ENCODE peak calls at places on chromosomes 1 and 21, in eight cellular contexts. One of them, this sample, is unnamed.

GRCh38 chr21:31920275-31920674 is 47.5 kb downstream of the HUNK start:
- DNase-seq in GM04503: no peak
- DNase-seq in uterus: no peak
- DNase-seq in stimulated activated CD8-positive, alpha-beta memory T cell treated with anti-CD3 and anti-CD28 coated beads, Interleukin-7, amount 100 ng/mL, for 1 hour: no peak
- DNase-seq in stimulated activated CD4-positive, alpha-beta T cell treated with anti-CD3 and anti-CD28 coated beads, Interleukin-12 subunit alpha, Interleukin-12 subunit beta, amount 100 ng/mL, for 4 hours: no peak
- DNase-seq in T-helper 17 cell: no peak
- DNase-seq in left lung: no peak
- DNase-seq in fibroblast of lung: no peak
- DNase-seq in this sample: no peak

GRCh38 chr1:109705411-109705810 is 6.6 kb upstream of the GSTM5 start:
- DNase-seq in left lung: no peak
- DNase-seq in stimulated activated CD8-positive, alpha-beta memory T cell treated with anti-CD3 and anti-CD28 coated beads, Interleukin-7, amount 100 ng/mL, for 1 hour: no peak
- DNase-seq in stimulated activated CD4-positive, alpha-beta T cell treated with anti-CD3 and anti-CD28 coated beads, Interleukin-12 subunit alpha, Interleukin-12 subunit beta, amount 100 ng/mL, for 4 hours: no peak
- DNase-seq in GM04503: no peak
- DNase-seq in fibroblast of lung: no peak
- DNase-seq in uterus: no peak
- DNase-seq in T-helper 17 cell: no peak
- DNase-seq in this sample: no peak

GRCh38 chr1:12485231-12486172 is 132.5 kb downstream of the DHRS3 start:
- DNase-seq in stimulated activated CD8-positive, alpha-beta memory T cell treated with anti-CD3 and anti-CD28 coated beads, Interleukin-7, amount 100 ng/mL, for 1 hour: no peak
- DNase-seq in GM04503: peak
- DNase-seq in left lung: no peak
- DNase-seq in T-helper 17 cell: no peak
- DNase-seq in stimulated activated CD4-positive, alpha-beta T cell treated with anti-CD3 and anti-CD28 coated beads, Interleukin-12 subunit alpha, Interleukin-12 subunit beta, amount 100 ng/mL, for 4 hours: no peak
- DNase-seq in fibroblast of lung: peak
- DNase-seq in uterus: no peak
- DNase-seq in this sample: no peak

GRCh38 chr1:177328251-177328650 is 157.5 kb downstream of the BRINP2 start:
- DNase-seq in uterus: no peak
- DNase-seq in GM04503: no peak
- DNase-seq in stimulated activated CD4-positive, alpha-beta T cell treated with anti-CD3 and anti-CD28 coated beads, Interleukin-12 subunit alpha, Interleukin-12 subunit beta, amount 100 ng/mL, for 4 hours: no peak
- DNase-seq in stimulated activated CD8-positive, alpha-beta memory T cell treated with anti-CD3 and anti-CD28 coated beads, Interleukin-7, amount 100 ng/mL, for 1 hour: no peak
- DNase-seq in fibroblast of lung: no peak
- DNase-seq in left lung: no peak
- DNase-seq in T-helper 17 cell: no peak
- DNase-seq in this sample: no peak

GRCh38 chr1:198939286-198939685 is 300.4 kb downstream of the PTPRC start:
- DNase-seq in GM04503: no peak
- DNase-seq in fibroblast of lung: no peak
- DNase-seq in left lung: no peak
- DNase-seq in stimulated activated CD8-positive, alpha-beta memory T cell treated with anti-CD3 and anti-CD28 coated beads, Interleukin-7, amount 100 ng/mL, for 1 hour: no peak
- DNase-seq in T-helper 17 cell: no peak
- DNase-seq in uterus: no peak
- DNase-seq in stimulated activated CD4-positive, alpha-beta T cell treated with anti-CD3 and anti-CD28 coated beads, Interleukin-12 subunit alpha, Interleukin-12 subunit beta, amount 100 ng/mL, for 4 hours: no peak
- DNase-seq in this sample: no peak

GRCh38 chr1:45009956-45010854 is 919 bp downstream of the HECTD3 start:
- DNase-seq in stimulated activated CD8-positive, alpha-beta memory T cell treated with anti-CD3 and anti-CD28 coated beads, Interleukin-7, amount 100 ng/mL, for 1 hour: no peak
- DNase-seq in stimulated activated CD4-positive, alpha-beta T cell treated with anti-CD3 and anti-CD28 coated beads, Interleukin-12 subunit alpha, Interleukin-12 subunit beta, amount 100 ng/mL, for 4 hours: no peak
- DNase-seq in left lung: peak
- DNase-seq in T-helper 17 cell: no peak
- DNase-seq in GM04503: no peak
- DNase-seq in uterus: no peak
- DNase-seq in fibroblast of lung: no peak
- DNase-seq in this sample: peak

GRCh38 chr21:39535646-39536437 is 76.9 kb upstream of the B3GALT5 start:
- DNase-seq in uterus: no peak
- DNase-seq in T-helper 17 cell: no peak
- DNase-seq in stimulated activated CD4-positive, alpha-beta T cell treated with anti-CD3 and anti-CD28 coated beads, Interleukin-12 subunit alpha, Interleukin-12 subunit beta, amount 100 ng/mL, for 4 hours: no peak
- DNase-seq in GM04503: no peak
- DNase-seq in fibroblast of lung: no peak
- DNase-seq in stimulated activated CD8-positive, alpha-beta memory T cell treated with anti-CD3 and anti-CD28 coated beads, Interleukin-7, amount 100 ng/mL, for 1 hour: no peak
- DNase-seq in left lung: no peak
- DNase-seq in this sample: no peak

GRCh38 chr1:27292111-27292510 is 29.9 kb upstream of the TMEM222 start:
- DNase-seq in T-helper 17 cell: no peak
- DNase-seq in left lung: no peak
- DNase-seq in stimulated activated CD8-positive, alpha-beta memory T cell treated with anti-CD3 and anti-CD28 coated beads, Interleukin-7, amount 100 ng/mL, for 1 hour: no peak
- DNase-seq in GM04503: no peak
- DNase-seq in fibroblast of lung: no peak
- DNase-seq in stimulated activated CD4-positive, alpha-beta T cell treated with anti-CD3 and anti-CD28 coated beads, Interleukin-12 subunit alpha, Interleukin-12 subunit beta, amount 100 ng/mL, for 4 hours: no peak
- DNase-seq in uterus: no peak
- DNase-seq in this sample: peak

GRCh38 chr21:34812510-34813265 is 143.9 kb downstream of the CLIC6 start:
- DNase-seq in stimulated activated CD4-positive, alpha-beta T cell treated with anti-CD3 and anti-CD28 coated beads, Interleukin-12 subunit alpha, Interleukin-12 subunit beta, amount 100 ng/mL, for 4 hours: no peak
- DNase-seq in GM04503: peak
- DNase-seq in uterus: no peak
- DNase-seq in stimulated activated CD8-positive, alpha-beta memory T cell treated with anti-CD3 and anti-CD28 coated beads, Interleukin-7, amount 100 ng/mL, for 1 hour: no peak
- DNase-seq in fibroblast of lung: peak
- DNase-seq in left lung: no peak
- DNase-seq in T-helper 17 cell: no peak
- DNase-seq in this sample: peak

GRCh38 chr1:152623203-152623844 is 421 bp upstream of the LCE3A start:
- DNase-seq in GM04503: no peak
- DNase-seq in T-helper 17 cell: no peak
- DNase-seq in stimulated activated CD8-positive, alpha-beta memory T cell treated with anti-CD3 and anti-CD28 coated beads, Interleukin-7, amount 100 ng/mL, for 1 hour: no peak
- DNase-seq in stimulated activated CD4-positive, alpha-beta T cell treated with anti-CD3 and anti-CD28 coated beads, Interleukin-12 subunit alpha, Interleukin-12 subunit beta, amount 100 ng/mL, for 4 hours: no peak
- DNase-seq in uterus: no peak
- DNase-seq in left lung: no peak
- DNase-seq in fibroblast of lung: no peak
- DNase-seq in this sample: peak

GRCh38 chr1:171585715-171586114 is 36.3 kb upstream of the MYOCOS start:
- DNase-seq in T-helper 17 cell: no peak
- DNase-seq in stimulated activated CD4-positive, alpha-beta T cell treated with anti-CD3 and anti-CD28 coated beads, Interleukin-12 subunit alpha, Interleukin-12 subunit beta, amount 100 ng/mL, for 4 hours: no peak
- DNase-seq in fibroblast of lung: no peak
- DNase-seq in stimulated activated CD8-positive, alpha-beta memory T cell treated with anti-CD3 and anti-CD28 coated beads, Interleukin-7, amount 100 ng/mL, for 1 hour: no peak
- DNase-seq in GM04503: no peak
- DNase-seq in uterus: no peak
- DNase-seq in left lung: no peak
- DNase-seq in this sample: no peak

GRCh38 chr1:64470670-64471217 is 815 bp downstream of the CACHD1 start:
- DNase-seq in GM04503: no peak
- DNase-seq in fibroblast of lung: peak
- DNase-seq in T-helper 17 cell: no peak
- DNase-seq in uterus: peak
- DNase-seq in stimulated activated CD4-positive, alpha-beta T cell treated with anti-CD3 and anti-CD28 coated beads, Interleukin-12 subunit alpha, Interleukin-12 subunit beta, amount 100 ng/mL, for 4 hours: peak
- DNase-seq in left lung: peak
- DNase-seq in stimulated activated CD8-positive, alpha-beta memory T cell treated with anti-CD3 and anti-CD28 coated beads, Interleukin-7, amount 100 ng/mL, for 1 hour: no peak
- DNase-seq in this sample: peak

GRCh38 chr1:86154581-86155060 is 2.0 kb downstream of the COL24A1 start:
- DNase-seq in fibroblast of lung: no peak
- DNase-seq in left lung: no peak
- DNase-seq in stimulated activated CD8-positive, alpha-beta memory T cell treated with anti-CD3 and anti-CD28 coated beads, Interleukin-7, amount 100 ng/mL, for 1 hour: no peak
- DNase-seq in uterus: no peak
- DNase-seq in T-helper 17 cell: no peak
- DNase-seq in stimulated activated CD4-positive, alpha-beta T cell treated with anti-CD3 and anti-CD28 coated beads, Interleukin-12 subunit alpha, Interleukin-12 subunit beta, amount 100 ng/mL, for 4 hours: no peak
- DNase-seq in GM04503: peak
- DNase-seq in this sample: peak

GRCh38 chr1:59455206-59455605 is 158.3 kb downstream of the FGGY start:
- DNase-seq in stimulated activated CD4-positive, alpha-beta T cell treated with anti-CD3 and anti-CD28 coated beads, Interleukin-12 subunit alpha, Interleukin-12 subunit beta, amount 100 ng/mL, for 4 hours: no peak
- DNase-seq in GM04503: peak
- DNase-seq in left lung: no peak
- DNase-seq in uterus: no peak
- DNase-seq in stimulated activated CD8-positive, alpha-beta memory T cell treated with anti-CD3 and anti-CD28 coated beads, Interleukin-7, amount 100 ng/mL, for 1 hour: no peak
- DNase-seq in T-helper 17 cell: no peak
- DNase-seq in fibroblast of lung: peak
- DNase-seq in this sample: peak

GRCh38 chr21:45306832-45307571 is 19.3 kb upstream of the POFUT2 start:
- DNase-seq in stimulated activated CD8-positive, alpha-beta memory T cell treated with anti-CD3 and anti-CD28 coated beads, Interleukin-7, amount 100 ng/mL, for 1 hour: no peak
- DNase-seq in fibroblast of lung: peak
- DNase-seq in T-helper 17 cell: no peak
- DNase-seq in uterus: peak
- DNase-seq in GM04503: no peak
- DNase-seq in left lung: peak
- DNase-seq in stimulated activated CD4-positive, alpha-beta T cell treated with anti-CD3 and anti-CD28 coated beads, Interleukin-12 subunit alpha, Interleukin-12 subunit beta, amount 100 ng/mL, for 4 hours: no peak
- DNase-seq in this sample: no peak

GRCh38 chr1:175158133-175158532 is 34.4 kb downstream of the KIAA0040 start:
- DNase-seq in fibroblast of lung: no peak
- DNase-seq in left lung: no peak
- DNase-seq in GM04503: no peak
- DNase-seq in uterus: no peak
- DNase-seq in T-helper 17 cell: no peak
- DNase-seq in stimulated activated CD4-positive, alpha-beta T cell treated with anti-CD3 and anti-CD28 coated beads, Interleukin-12 subunit alpha, Interleukin-12 subunit beta, amount 100 ng/mL, for 4 hours: no peak
- DNase-seq in stimulated activated CD8-positive, alpha-beta memory T cell treated with anti-CD3 and anti-CD28 coated beads, Interleukin-7, amount 100 ng/mL, for 1 hour: no peak
- DNase-seq in this sample: peak

GRCh38 chr1:201537966-201538617 is 835 bp upstream of the NAV1 start:
- DNase-seq in stimulated activated CD4-positive, alpha-beta T cell treated with anti-CD3 and anti-CD28 coated beads, Interleukin-12 subunit alpha, Interleukin-12 subunit beta, amount 100 ng/mL, for 4 hours: no peak
- DNase-seq in T-helper 17 cell: no peak
- DNase-seq in stimulated activated CD8-positive, alpha-beta memory T cell treated with anti-CD3 and anti-CD28 coated beads, Interleukin-7, amount 100 ng/mL, for 1 hour: no peak
- DNase-seq in GM04503: no peak
- DNase-seq in fibroblast of lung: no peak
- DNase-seq in uterus: no peak
- DNase-seq in left lung: no peak
- DNase-seq in this sample: peak

GRCh38 chr1:224114787-224115175 is 870 bp downstream of the FBXO28 start:
- DNase-seq in stimulated activated CD8-positive, alpha-beta memory T cell treated with anti-CD3 and anti-CD28 coated beads, Interleukin-7, amount 100 ng/mL, for 1 hour: no peak
- DNase-seq in uterus: no peak
- DNase-seq in fibroblast of lung: no peak
- DNase-seq in T-helper 17 cell: no peak
- DNase-seq in left lung: no peak
- DNase-seq in GM04503: no peak
- DNase-seq in stimulated activated CD4-positive, alpha-beta T cell treated with anti-CD3 and anti-CD28 coated beads, Interleukin-12 subunit alpha, Interleukin-12 subunit beta, amount 100 ng/mL, for 4 hours: no peak
- DNase-seq in this sample: peak

GRCh38 chr21:43814215-43815106 is 25.1 kb downstream of the RRP1 start:
- DNase-seq in T-helper 17 cell: no peak
- DNase-seq in GM04503: no peak
- DNase-seq in stimulated activated CD4-positive, alpha-beta T cell treated with anti-CD3 and anti-CD28 coated beads, Interleukin-12 subunit alpha, Interleukin-12 subunit beta, amount 100 ng/mL, for 4 hours: no peak
- DNase-seq in fibroblast of lung: peak
- DNase-seq in left lung: no peak
- DNase-seq in uterus: no peak
- DNase-seq in stimulated activated CD8-positive, alpha-beta memory T cell treated with anti-CD3 and anti-CD28 coated beads, Interleukin-7, amount 100 ng/mL, for 1 hour: no peak
- DNase-seq in this sample: no peak

GRCh38 chr21:21731626-21732025 is 733.4 kb downstream of the NCAM2 start:
- DNase-seq in fibroblast of lung: no peak
- DNase-seq in T-helper 17 cell: no peak
- DNase-seq in left lung: no peak
- DNase-seq in stimulated activated CD4-positive, alpha-beta T cell treated with anti-CD3 and anti-CD28 coated beads, Interleukin-12 subunit alpha, Interleukin-12 subunit beta, amount 100 ng/mL, for 4 hours: no peak
- DNase-seq in GM04503: no peak
- DNase-seq in uterus: no peak
- DNase-seq in stimulated activated CD8-positive, alpha-beta memory T cell treated with anti-CD3 and anti-CD28 coated beads, Interleukin-7, amount 100 ng/mL, for 1 hour: no peak
- DNase-seq in this sample: no peak

GRCh38 chr1:21143138-21143537 is 33.6 kb downstream of the EIF4G3 start:
- DNase-seq in fibroblast of lung: no peak
- DNase-seq in stimulated activated CD8-positive, alpha-beta memory T cell treated with anti-CD3 and anti-CD28 coated beads, Interleukin-7, amount 100 ng/mL, for 1 hour: no peak
- DNase-seq in stimulated activated CD4-positive, alpha-beta T cell treated with anti-CD3 and anti-CD28 coated beads, Interleukin-12 subunit alpha, Interleukin-12 subunit beta, amount 100 ng/mL, for 4 hours: no peak
- DNase-seq in GM04503: no peak
- DNase-seq in left lung: no peak
- DNase-seq in uterus: no peak
- DNase-seq in T-helper 17 cell: no peak
- DNase-seq in this sample: no peak